ENCODE peak calls at places on chromosomes 3 and 15, in eight cellular contexts. F is esophagus muscularis mucosa; Z is upper lobe of right lung; A is neural progenitor cell; J is pancreas; X is CD8-positive, alpha-beta memory T cell; R is CD8-positive, alpha-beta T cell; B is adrenal gland. L is an unnamed sample. For H3K36me3, the result is how much of the 10 kb centered on the place peaks cover.

GRCh38 chr3:23959147-23959900 is 14.2 kb downstream of the NR1D2 start:
- DNase-seq in F (no peak), Z (no peak), A (no peak), J (no peak), X (no peak), R (no peak), B (no peak), L (no peak)

GRCh38 chr15:27842526-27842925 is 256.6 kb downstream of the OCA2 start:
- DNase-seq in F (peak), Z (no peak), A (no peak), J (no peak), X (no peak), R (no peak), B (no peak), L (no peak)

GRCh38 chr15:40957581-40958051 is 4.3 kb downstream of the CHAC1 start:
- DNase-seq in F (no peak), Z (no peak), A (no peak), J (peak), X (no peak), R (no peak), B (peak), L (no peak)

GRCh38 chr15:51781506-51781905 is 30.1 kb downstream of the TMOD2 start:
- DNase-seq in F (no peak), Z (no peak), A (no peak), J (no peak), X (no peak), R (no peak), B (no peak), L (no peak)

GRCh38 chr3:130425484-130425883 is 80.0 kb downstream of the COL6A5 start:
- DNase-seq in F (no peak), Z (no peak), A (no peak), J (no peak), X (no peak), R (no peak), B (no peak), L (no peak)

GRCh38 chr15:79728867-79729266 is 167.9 kb downstream of the MTHFS start:
- DNase-seq in F (no peak), Z (no peak), A (no peak), J (no peak), X (no peak), R (no peak), B (no peak), L (no peak)

GRCh38 chr15:23686466-23687142 is 501 bp downstream of the NDN start:
- DNase-seq in F (no peak), Z (no peak), A (peak), J (peak), X (no peak), R (no peak), B (no peak), L (no peak)

GRCh38 chr3:14486460-14486859 is 53.7 kb downstream of the GRIP2 start:
- DNase-seq in F (no peak), Z (peak), A (no peak), J (no peak), X (no peak), R (no peak), B (no peak), L (no peak)

GRCh38 chr3:147807773-147808172 is 398.6 kb downstream of the ZIC1 start:
- DNase-seq in F (no peak), Z (no peak), A (no peak), J (no peak), X (no peak), R (no peak), B (no peak), L (no peak)

GRCh38 chr3:127721536-127721935 is 48.8 kb downstream of the ABTB1 start:
- DNase-seq in F (no peak), Z (no peak), A (no peak), J (no peak), X (no peak), R (no peak), B (no peak), L (no peak)

GRCh38 chr15:93271871-93272270 is 182.9 kb upstream of the RGMA start:
- DNase-seq in F (no peak), Z (no peak), A (no peak), J (no peak), X (no peak), R (no peak), B (no peak), L (no peak)

GRCh38 chr3:80050826-80051601 is 283.2 kb upstream of the ROBO1 start:
- DNase-seq in F (no peak), Z (no peak), A (no peak), J (peak), X (no peak), R (no peak), B (no peak), L (no peak)

GRCh38 chr15:63360170-63360569 is 21.5 kb downstream of the CA12 start:
- DNase-seq in F (no peak), Z (no peak), A (no peak), J (no peak), X (no peak), R (no peak), B (no peak), L (no peak)

GRCh38 chr15:45106002-45106790 is 7.8 kb downstream of the DUOX2 start:
- DNase-seq in F (no peak), Z (peak), A (no peak), J (no peak), X (no peak), R (no peak), B (no peak), L (no peak)

GRCh38 chr15:92811514-92811913 is 88.6 kb upstream of the CHD2 start:
- DNase-seq in F (no peak), Z (no peak), A (no peak), J (no peak), X (no peak), R (no peak), B (no peak), L (no peak)

GRCh38 chr3:38608961-38609360 is 40.5 kb downstream of the SCN5A start:
- DNase-seq in F (no peak), Z (peak), A (no peak), J (no peak), X (no peak), R (no peak), B (no peak), L (no peak)

GRCh38 chr3:118890186-118890585 is 144.5 kb downstream of the IGSF11 start:
- DNase-seq in F (no peak), Z (no peak), A (no peak), J (no peak), X (no peak), R (no peak), B (no peak), L (no peak)

GRCh38 chr3:102156426-102156825 is 278.4 kb upstream of the ZPLD1 start:
- DNase-seq in F (no peak), Z (no peak), A (no peak), J (no peak), X (no peak), R (no peak), B (no peak), L (peak)

DNA sequence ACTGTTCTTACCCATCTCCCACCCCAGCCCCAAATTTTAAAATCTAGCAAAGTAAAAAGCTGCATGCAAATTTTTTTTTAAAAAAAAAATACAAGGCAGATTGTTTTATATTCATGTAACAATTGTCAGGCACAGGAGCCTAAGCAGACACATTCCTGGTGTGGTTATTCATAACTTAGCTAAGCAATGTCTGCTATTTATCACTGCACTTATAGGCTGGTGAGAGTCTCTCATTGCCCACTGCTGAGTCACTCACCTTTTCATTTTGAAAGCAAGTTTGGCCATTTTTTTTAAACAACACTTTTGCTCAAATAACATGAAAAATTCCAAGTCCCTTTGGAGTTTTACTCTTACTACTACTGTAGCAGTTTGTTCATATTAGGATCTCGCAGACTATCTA is 413.9 kb downstream of the RBMS3 start:
- DNase-seq in F (no peak), Z (no peak), A (no peak), J (no peak), X (no peak), R (no peak), B (no peak), L (no peak)
- H3K4me3 ChIP-seq in F (no peak), Z (no peak), A (no peak), J (no peak), X (no peak), R (no peak), B (no peak), L (no peak)

GRCh38 chr3:157871248-157871647 is 235.0 kb downstream of the SHOX2 start:
- DNase-seq in F (no peak), Z (no peak), A (no peak), J (no peak), X (no peak), R (no peak), B (no peak), L (no peak)
- H3K27ac ChIP-seq in F (no peak), Z (no peak), A (no peak), J (no peak), X (no peak), R (no peak), B (no peak), L (no peak)

GRCh38 chr15:76942331-76942730 is 10.8 kb downstream of the RCN2 start:
- DNase-seq in F (no peak), Z (no peak), A (no peak), J (no peak), X (no peak), R (no peak), B (no peak), L (no peak)
- H3K36me3 ChIP-seq in F (under half), Z (under half), A (under half), J (under half), X (under half), R (under half), B (under half), L (under half)

GRCh38 chr3:32469151-32469874 is 33.3 kb downstream of the CMTM6 start:
- DNase-seq in F (no peak), Z (no peak), A (no peak), J (no peak), X (no peak), R (no peak), B (no peak), L (no peak)

GRCh38 chr3:32474201-32474600 is 28.5 kb downstream of the CMTM6 start:
- DNase-seq in F (no peak), Z (no peak), A (no peak), J (no peak), X (no peak), R (no peak), B (no peak), L (no peak)

GRCh38 chr3:32467333-32468070 is 35.1 kb downstream of the CMTM6 start:
- DNase-seq in F (peak), Z (peak), A (peak), J (peak), X (peak), R (peak), B (peak), L (peak)

GRCh38 chr3:32470362-32470761 is 32.3 kb downstream of the CMTM6 start:
- DNase-seq in F (no peak), Z (no peak), A (no peak), J (no peak), X (no peak), R (no peak), B (no peak), L (no peak)

GRCh38 chr3:32472716-32473115 is 29.9 kb downstream of the CMTM6 start:
- DNase-seq in F (no peak), Z (no peak), A (no peak), J (no peak), X (no peak), R (no peak), B (no peak), L (no peak)
- H3K4me3 ChIP-seq in F (no peak), Z (no peak), A (no peak), J (no peak), X (no peak), R (no peak), B (no peak), L (no peak)

GRCh38 chr3:134336587-134336986 is 37.7 kb downstream of the AMOTL2 start:
- DNase-seq in F (no peak), Z (no peak), A (no peak), J (no peak), X (no peak), R (no peak), B (no peak), L (no peak)
- H3K27ac ChIP-seq in F (peak), Z (peak), A (no peak), J (no peak), X (no peak), R (no peak), B (no peak), L (no peak)

GRCh38 chr3:56456117-56456516 is 12.2 kb downstream of the ERC2 start:
- DNase-seq in F (no peak), Z (no peak), A (no peak), J (no peak), X (no peak), R (no peak), B (no peak), L (no peak)

DNA sequence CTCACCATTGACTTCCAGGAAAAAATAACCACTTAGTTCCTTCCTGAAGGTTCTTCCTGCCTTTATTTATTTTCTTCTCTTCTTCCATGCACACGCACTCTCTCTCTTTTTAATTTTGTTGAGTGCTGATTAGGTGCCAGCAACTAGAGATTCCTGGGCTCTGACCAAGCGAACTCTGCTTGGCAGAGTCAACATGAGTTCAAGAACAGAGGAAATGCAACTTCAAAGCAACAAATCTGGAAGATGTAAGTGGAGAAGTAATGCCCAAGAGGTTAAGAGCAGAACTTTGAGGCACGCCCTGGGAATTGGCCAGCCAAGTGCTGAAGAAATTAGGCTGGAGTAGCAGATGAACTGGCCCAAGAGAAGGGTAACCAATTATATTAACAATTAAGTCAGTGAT is 8.5 kb downstream of the ERC2 start:
- DNase-seq in F (no peak), Z (no peak), A (no peak), J (no peak), X (no peak), R (no peak), B (no peak), L (no peak)
- H3K36me3 ChIP-seq in F (under half), Z (under half), A (under half), J (under half), X (under half), R (under half), B (under half), L (under half)

GRCh38 chr15:38085931-38086562 is 151.6 kb downstream of the TMCO5A start:
- DNase-seq in F (no peak), Z (no peak), A (no peak), J (no peak), X (no peak), R (no peak), B (no peak), L (no peak)
- H3K4me3 ChIP-seq in F (no peak), Z (no peak), A (no peak), J (no peak), X (no peak), R (no peak), B (no peak), L (no peak)

GRCh38 chr3:124033360-124034015 is 41.6 kb upstream of the ROPN1 start:
- DNase-seq in F (peak), Z (peak), A (peak), J (peak), X (no peak), R (no peak), B (no peak), L (no peak)
- H3K27ac ChIP-seq in F (peak), Z (peak), A (peak), J (peak), X (no peak), R (no peak), B (peak), L (no peak)

L was measured in CD4-positive, alpha-beta memory T cell.